ENCODE peak calls at places on chromosomes 11 and 22, in five cellular contexts. C, W, B, Y and V are unnamed samples.

GRCh38 chr22:19997561-19998231 is 18.9 kb downstream of the ARVCF start:
- DNase-seq in C (no peak), W (no peak), B (no peak), Y (no peak), V (no peak)

GRCh38 chr11:120128392-120129172 is 9.3 kb downstream of the TRIM29 start:
- DNase-seq in C (peak; percentile 78), W (no peak), B (peak; percentile 45), Y (no peak), V (no peak)

GRCh38 chr11:43920598-43921419 is 21.6 kb upstream of the C11orf96 start:
- DNase-seq in C (peak; percentile 99), W (no peak), B (peak; percentile 37), Y (no peak), V (no peak)

GRCh38 chr11:19770277-19770676 is 57.6 kb downstream of the NAV2 start:
- DNase-seq in C (no peak), W (no peak), B (peak; percentile 27), Y (no peak), V (no peak)

GRCh38 chr22:41106122-41106968 is 14.0 kb downstream of the EP300 start:
- DNase-seq in C (no peak), W (no peak), B (no peak), Y (no peak), V (no peak)

GRCh38 chr11:121055076-121055475 is 31.2 kb downstream of the TBCEL start:
- DNase-seq in C (no peak), W (no peak), B (no peak), Y (no peak), V (no peak)

GRCh38 chr11:126655807-126656128 is 300.3 kb downstream of the ST3GAL4 start:
- DNase-seq in C (no peak), W (no peak), B (no peak), Y (no peak), V (no peak)

GRCh38 chr11:61120865-61121831 is 18.9 kb downstream of the CD5 start:
- DNase-seq in C (no peak), W (peak; percentile 92), B (no peak), Y (no peak), V (no peak)

GRCh38 chr11:2306971-2307732 is 5.3 kb downstream of the TSPAN32 start:
- DNase-seq in C (peak; percentile 70), W (no peak), B (no peak), Y (no peak), V (no peak)

GRCh38 chr11:27497284-27497866 is 9.2 kb downstream of the LIN7C start:
- DNase-seq in C (peak; percentile 26), W (peak; percentile 14), B (no peak), Y (no peak), V (no peak)

GRCh38 chr22:38462960-38463784 is 4.7 kb upstream of the KDELR3 start:
- DNase-seq in C (no peak), W (no peak), B (peak; percentile 94), Y (no peak), V (no peak)